ENCODE peak calls at places on chromosomes 12 and 14, in nine cellular contexts. E is upper lobe of right lung; F is HCT116; X is CD8-positive, alpha-beta T cell; O is vagina; K is pancreas; C is fibroblast of lung; T is AG04450; W is psoas muscle. U is an unnamed sample.

GRCh38 chr12:25960176-25960575 is 1.7 kb downstream of the RASSF8 start:
- DNase-seq in X (no peak), K (no peak), F (no peak), W (no peak), T (no peak), C (peak), O (no peak), E (no peak), U (peak)

GRCh38 chr12:76694369-76694768 is 69.5 kb upstream of the ZDHHC17 start:
- DNase-seq in C (no peak), O (no peak), T (no peak), W (peak), X (no peak), K (no peak), E (no peak), F (no peak), U (no peak)

GRCh38 chr14:99677231-99677891 is 6.7 kb upstream of the CYP46A1 start:
- DNase-seq in O (no peak), X (no peak), K (no peak), F (no peak), W (no peak), E (peak), C (peak), T (no peak), U (no peak)

GRCh38 chr14:36952702-36953101 is 219.7 kb downstream of the SLC25A21 start:
- DNase-seq in F (peak), E (no peak), W (no peak), O (no peak), X (no peak), T (no peak), C (peak), K (no peak), U (peak)

GRCh38 chr12:51994539-51994820 is 12.3 kb upstream of the TAMALIN start:
- DNase-seq in K (no peak), C (no peak), W (no peak), X (no peak), O (no peak), F (no peak), T (no peak), E (no peak), U (no peak)

GRCh38 chr12:81143057-81143456 is 65.2 kb downstream of the ACSS3 start:
- DNase-seq in K (peak), C (no peak), X (no peak), O (no peak), E (no peak), W (no peak), F (no peak), T (no peak), U (no peak)

GRCh38 chr14:91649930-91650329 is 82.0 kb downstream of the CATSPERB start:
- DNase-seq in E (no peak), W (no peak), X (no peak), F (peak), K (peak), C (peak), T (no peak), O (no peak), U (peak)

GRCh38 chr12:84994436-84994835 is 41.6 kb downstream of the TSPAN19 start:
- DNase-seq in F (no peak), T (no peak), W (no peak), C (no peak), E (no peak), O (no peak), X (no peak), K (no peak), U (no peak)

GRCh38 chr12:20448781-20449180 is 80.4 kb downstream of the PDE3A start:
- DNase-seq in O (no peak), F (no peak), K (no peak), T (no peak), W (no peak), E (no peak), X (no peak), C (no peak), U (no peak)

GRCh38 chr12:6065872-6066217 is 58.6 kb downstream of the VWF start:
- DNase-seq in X (no peak), C (peak), E (no peak), F (no peak), O (no peak), K (no peak), W (no peak), T (no peak), U (no peak)

GRCh38 chr14:77023001-77023996 is 5.2 kb downstream of the IRF2BPL start:
- DNase-seq in W (no peak), C (peak), O (no peak), X (no peak), T (no peak), E (no peak), F (no peak), K (peak), U (peak)

GRCh38 chr12:72570601-72571000 is 298.4 kb downstream of the TRHDE start:
- DNase-seq in K (no peak), E (no peak), T (no peak), F (peak), X (no peak), W (no peak), O (no peak), C (no peak), U (peak)

GRCh38 chr14:58826845-58827686 is 189.3 kb downstream of the DACT1 start:
- DNase-seq in K (no peak), O (no peak), X (no peak), T (no peak), E (no peak), F (no peak), C (no peak), W (no peak), U (no peak)

GRCh38 chr14:64773046-64773445 is 68.8 kb downstream of the PLEKHG3 start:
- DNase-seq in E (no peak), X (no peak), W (no peak), O (no peak), C (no peak), T (no peak), F (no peak), K (no peak), U (no peak)

GRCh38 chr14:61655777-61656176 is 39.5 kb upstream of the HIF1A start:
- DNase-seq in O (no peak), F (no peak), T (no peak), E (no peak), X (no peak), K (no peak), W (no peak), C (no peak), U (no peak)

GRCh38 chr14:92503756-92504491 is 9.7 kb upstream of the RIN3 start:
- DNase-seq in F (peak), O (no peak), T (no peak), X (no peak), W (peak), K (no peak), C (peak), E (no peak), U (peak)

GRCh38 chr12:108616941-108617858 is 16.5 kb downstream of the SELPLG start:
- DNase-seq in K (no peak), F (no peak), W (no peak), C (peak), T (no peak), X (peak), E (peak), O (no peak), U (no peak)

GRCh38 chr12:4421590-4422031 is 24.0 kb downstream of the FGF6 start:
- DNase-seq in W (no peak), X (no peak), K (no peak), O (peak), F (peak), E (no peak), T (no peak), C (peak), U (peak)

GRCh38 chr12:131096681-131097181 is 143.0 kb downstream of the ADGRD1 start:
- DNase-seq in T (no peak), K (no peak), F (no peak), O (no peak), E (peak), X (no peak), C (no peak), W (peak), U (no peak)

GRCh38 chr14:53550776-53551175 is 397.7 kb upstream of the DDHD1 start:
- DNase-seq in C (no peak), F (no peak), T (no peak), W (no peak), E (no peak), O (no peak), X (no peak), K (no peak), U (no peak)

GRCh38 chr12:55974308-55974724 is 438 bp downstream of the RAB5B start:
- DNase-seq in O (peak), E (peak), K (no peak), T (no peak), C (peak), W (no peak), X (no peak), F (no peak), U (peak)

GRCh38 chr12:49706351-49707126 is 666 bp downstream of the FMNL3 start:
- DNase-seq in E (peak), W (peak), C (peak), O (no peak), X (peak), T (no peak), K (peak), F (no peak), U (no peak)

GRCh38 chr12:81086342-81086741 is 8.5 kb downstream of the ACSS3 start:
- DNase-seq in K (no peak), X (no peak), T (no peak), W (no peak), C (no peak), O (no peak), E (no peak), F (no peak), U (peak)

GRCh38 chr14:31945074-31945613 is 132.0 kb upstream of the ARHGAP5 start:
- DNase-seq in X (no peak), C (no peak), T (no peak), E (no peak), O (no peak), K (no peak), W (no peak), F (no peak), U (peak)

GRCh38 chr14:59275668-59276067 is 87.2 kb downstream of the DAAM1 start:
- DNase-seq in K (no peak), W (no peak), T (peak), C (peak), F (peak), E (no peak), X (no peak), O (no peak), U (peak)

GRCh38 chr14:66540038-66540437 is 32.1 kb downstream of the GPHN start:
- DNase-seq in F (no peak), E (no peak), T (no peak), K (no peak), W (no peak), O (no peak), X (no peak), C (no peak), U (no peak)

GRCh38 chr12:78210894-78211302 is 380.2 kb downstream of the NAV3 start:
- DNase-seq in C (peak), E (no peak), O (no peak), K (no peak), W (no peak), F (no peak), T (no peak), X (no peak), U (peak)

GRCh38 chr12:106345739-106346138 is 11.8 kb upstream of the POLR3B start:
- DNase-seq in X (no peak), W (no peak), E (no peak), K (no peak), C (peak), O (no peak), F (peak), T (no peak), U (peak)

GRCh38 chr12:66623455-66623854 is 55.4 kb downstream of the GRIP1 start:
- DNase-seq in K (no peak), F (no peak), X (no peak), W (no peak), E (no peak), O (no peak), T (no peak), C (peak), U (peak)

GRCh38 chr14:58177125-58177524 is 22.8 kb upstream of the ACTR10 start:
- DNase-seq in C (no peak), E (no peak), O (no peak), K (no peak), X (no peak), T (no peak), F (no peak), W (no peak), U (no peak)

GRCh38 chr12:29148065-29148957 is 767 bp upstream of the FAR2 start:
- DNase-seq in O (no peak), F (no peak), X (no peak), W (peak), K (no peak), T (no peak), E (peak), C (peak), U (no peak)

GRCh38 chr14:80356413-80356812 is 145.1 kb upstream of the DIO2 start:
- DNase-seq in T (peak), O (no peak), F (no peak), W (no peak), C (peak), K (no peak), X (no peak), E (no peak), U (peak)

GRCh38 chr14:78970677-78971076 is 800.5 kb downstream of the NRXN3 start:
- DNase-seq in T (no peak), C (peak), X (no peak), K (no peak), W (no peak), E (no peak), O (no peak), F (no peak), U (no peak)

GRCh38 chr12:130286041-130286440 is 51.6 kb upstream of the PIWIL1 start:
- DNase-seq in F (no peak), O (no peak), W (no peak), E (no peak), T (no peak), C (no peak), K (no peak), X (no peak), U (no peak)

GRCh38 chr14:100105357-100106169 is 40.3 kb downstream of the EVL start:
- DNase-seq in F (no peak), T (no peak), X (no peak), O (no peak), K (no peak), E (no peak), W (no peak), C (no peak), U (no peak)

GRCh38 chr14:76446921-76447320 is 71.0 kb downstream of the ESRRB start:
- DNase-seq in K (no peak), F (no peak), X (no peak), T (no peak), O (no peak), E (no peak), W (no peak), C (no peak), U (no peak)

GRCh38 chr12:124632510-124632909 is 65.1 kb upstream of the NCOR2 start:
- DNase-seq in O (no peak), C (peak), T (no peak), X (no peak), K (no peak), F (no peak), E (no peak), W (no peak), U (no peak)

DNA sequence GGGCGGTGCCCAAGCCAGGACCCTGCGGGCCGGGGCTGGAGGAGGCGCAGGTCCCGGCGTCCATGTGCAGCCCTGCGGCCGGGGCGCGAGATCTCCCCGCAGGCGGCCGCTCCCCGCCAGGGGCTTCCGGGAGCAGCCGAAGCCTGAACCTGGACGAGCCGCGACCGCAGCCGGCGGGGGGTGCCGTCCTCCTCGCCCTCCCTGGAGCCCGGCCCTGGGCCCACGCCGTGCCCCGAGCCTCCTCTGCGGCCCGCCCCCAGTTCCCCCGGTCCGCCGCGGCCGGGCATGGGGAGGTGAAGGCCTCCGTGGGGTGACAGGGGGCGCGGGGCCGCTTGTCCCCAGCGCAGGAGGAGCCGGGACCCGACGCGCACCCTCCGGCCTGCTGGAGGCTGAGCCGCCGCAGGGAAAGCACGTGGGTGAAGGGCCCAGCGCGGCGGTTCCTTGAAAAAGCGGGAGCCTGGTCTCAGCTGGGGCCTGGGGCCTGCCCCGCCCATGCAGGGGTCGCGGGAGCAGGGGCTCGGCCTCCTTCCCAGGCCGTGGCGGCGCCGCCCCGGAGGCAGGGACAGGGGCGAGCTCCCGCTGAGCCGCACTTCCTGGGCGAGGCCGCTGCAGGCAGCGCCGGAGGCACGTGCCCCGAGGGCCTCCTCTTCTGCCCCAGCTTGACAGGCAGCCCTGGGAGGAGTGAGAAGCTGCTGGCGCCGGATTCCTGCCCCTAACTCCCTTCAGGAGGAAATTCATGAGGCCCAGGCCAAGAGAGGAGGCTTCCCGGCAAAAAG is 55.6 kb upstream of the PPP2R5C start:
- DNase-seq in K (no peak), X (peak), F (no peak), O (no peak), T (no peak), C (peak), W (peak), E (peak), U (peak)
- H3K4me3 ChIP-seq in K (no peak), X (peak), F (no peak), O (peak), T (no peak), C (no peak), W (peak), E (peak), U (no peak)

GRCh38 chr14:72708708-72709475 is 185.0 kb downstream of the DPF3 start:
- DNase-seq in O (no peak), E (no peak), C (no peak), F (peak), X (no peak), W (no peak), K (no peak), T (no peak), U (peak)
- H3K4me3 ChIP-seq in O (no peak), E (no peak), C (no peak), F (no peak), X (no peak), W (no peak), K (no peak), T (no peak), U (no peak)

GRCh38 chr12:89984846-89985245 is 276.2 kb upstream of the ATP2B1 start:
- DNase-seq in C (no peak), K (no peak), E (no peak), O (no peak), F (no peak), W (no peak), T (no peak), X (no peak), U (no peak)
- H3K4me3 ChIP-seq in C (no peak), K (no peak), E (no peak), O (no peak), F (no peak), W (no peak), T (no peak), X (no peak), U (no peak)

DNA sequence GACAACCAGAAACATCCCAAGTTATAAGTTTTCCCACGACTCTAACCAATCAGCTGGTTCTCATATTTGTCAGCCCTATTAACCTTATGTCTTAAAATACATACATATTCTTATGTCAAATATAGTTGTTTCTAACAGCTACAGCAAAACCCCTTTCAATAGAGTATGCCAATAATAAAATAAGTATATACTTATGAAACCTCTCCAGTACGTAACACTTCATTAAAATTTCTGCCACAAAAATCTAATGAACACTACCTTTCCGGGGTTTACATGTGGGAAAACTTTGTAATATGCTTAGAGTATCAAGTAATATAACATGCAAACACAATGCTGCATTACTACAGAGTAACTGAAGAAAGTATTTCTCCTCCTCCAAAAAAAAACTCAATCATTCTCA is 1.8 kb downstream of the LRP6 start:
- DNase-seq in T (no peak), C (no peak), X (no peak), K (no peak), W (no peak), O (no peak), F (no peak), E (no peak), U (no peak)
- H3K4me3 ChIP-seq in T (peak), C (peak), X (peak), K (peak), W (peak), O (peak), F (no peak), E (peak), U (peak)

DNA sequence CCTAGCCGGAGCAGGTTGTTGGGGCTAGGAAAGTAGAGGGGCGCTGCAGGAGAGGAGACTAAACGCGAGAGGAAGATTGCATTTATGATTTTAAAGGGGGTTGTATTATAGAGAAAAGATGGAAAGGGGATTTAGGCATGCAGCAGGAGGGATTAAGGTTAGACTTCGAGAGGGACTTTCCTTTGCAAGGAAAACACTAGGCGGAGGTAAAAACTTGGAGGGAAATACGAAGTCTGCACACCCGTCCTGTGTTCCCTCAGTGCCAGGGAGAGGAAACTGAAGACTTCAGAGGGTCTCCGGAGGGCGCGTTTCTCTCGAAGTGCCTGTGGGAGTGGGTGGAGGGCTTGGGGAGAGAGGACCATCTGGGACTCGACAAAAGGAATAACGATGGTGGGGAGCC is 433 bp upstream of the PPP1R1A start:
- DNase-seq in F (no peak), X (no peak), K (no peak), E (no peak), O (no peak), C (no peak), W (no peak), T (no peak), U (no peak)
- H3K4me3 ChIP-seq in F (peak), X (no peak), K (peak), E (peak), O (peak), C (no peak), W (peak), T (no peak), U (no peak)

GRCh38 chr12:132327351-132328171 is 1.8 kb downstream of the GALNT9 start:
- DNase-seq in E (peak), X (no peak), O (peak), K (peak), W (peak), T (peak), C (peak), F (no peak), U (peak)

GRCh38 chr12:132326646-132327045 is 2.7 kb downstream of the GALNT9 start:
- DNase-seq in K (no peak), T (no peak), E (no peak), C (no peak), X (no peak), O (no peak), F (no peak), W (peak), U (no peak)

GRCh38 chr12:132329036-132329738 is at the start of gene GALNT9:
- DNase-seq in W (no peak), K (no peak), T (no peak), O (no peak), X (no peak), F (no peak), C (peak), E (no peak), U (no peak)

GRCh38 chr12:132329739-132330548 is 555 bp upstream of the GALNT9 start:
- DNase-seq in C (no peak), X (no peak), F (no peak), E (no peak), W (no peak), O (no peak), K (no peak), T (no peak), U (no peak)

DNA sequence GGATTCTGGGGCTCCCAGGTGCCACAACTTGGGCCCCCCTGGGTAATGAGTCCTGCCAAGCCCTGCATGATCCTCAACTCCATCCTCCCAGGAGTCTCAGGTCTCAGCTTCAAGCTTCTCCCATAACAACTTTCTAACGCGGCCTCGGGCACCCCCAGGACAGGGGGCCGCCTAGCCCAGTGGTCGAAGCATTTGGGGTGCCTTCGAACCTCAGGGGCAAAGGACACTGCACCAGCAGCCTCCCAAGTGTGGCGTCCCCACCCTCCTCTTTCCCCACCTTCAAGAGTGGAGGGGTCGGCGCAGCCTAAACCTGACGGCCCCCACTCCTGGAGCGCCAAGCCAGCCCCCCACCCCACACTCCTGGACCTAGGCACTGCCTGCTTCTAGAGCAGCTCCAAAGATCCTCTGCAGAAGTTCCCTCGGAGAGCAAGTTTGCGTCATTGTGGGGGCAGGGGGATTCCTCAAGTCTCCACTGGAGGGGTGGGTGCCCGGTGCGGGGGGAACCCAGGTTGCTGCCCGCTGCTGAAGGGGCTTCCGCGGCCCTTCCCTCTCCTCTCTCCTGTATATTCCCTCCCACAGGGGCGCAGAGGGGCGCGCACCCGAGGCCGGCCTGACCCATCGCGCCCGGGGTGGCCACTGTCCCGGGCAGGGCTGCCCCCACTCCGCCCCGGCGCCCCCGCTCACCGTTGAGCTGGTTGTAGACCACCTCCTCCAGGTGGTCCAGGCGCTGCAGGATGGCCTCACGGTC is 933 bp downstream of the GALNT9 start:
- DNase-seq in W (peak), T (no peak), C (no peak), K (no peak), E (no peak), X (no peak), F (no peak), O (no peak), U (no peak)
- H3K4me3 ChIP-seq in W (no peak), T (no peak), C (no peak), K (no peak), E (no peak), X (no peak), F (no peak), O (peak), U (no peak)

U was measured in epithelial cell of esophagus.